ENCODE peak calls at places on chromosomes 3 and 15, in seven cellular contexts. A is brain microvascular endothelial cell, D is AG04450, G is cardiac muscle cell, U is mesenchymal stem cell, M is left ventricle myocardium inferior, J is fibroblast of mammary gland. Y is an unnamed sample.
A peak's percentile ranks its signal among the peaks of the same experiment; 100 is the strongest.

GRCh38 chr15:77531191-77532000 is 101.3 kb downstream of the LINGO1 start:
- DNase-seq in M (no peak), U (no peak), D (no peak), A (no peak), G (no peak), J (no peak), Y (no peak)

GRCh38 chr15:74206801-74207281 is 4.3 kb upstream of the STRA6 start:
- DNase-seq in U (no peak), G (peak; percentile 51), D (no peak), J (no peak), A (no peak), M (no peak), Y (no peak)

GRCh38 chr3:72487078-72487765 is 361.0 kb downstream of the SHQ1 start:
- DNase-seq in A (peak; percentile 79), J (peak; percentile 82), G (peak; percentile 89), U (peak; percentile 93), D (peak; percentile 65), M (peak; percentile 46), Y (peak; percentile 55)

GRCh38 chr15:56496635-56497034 is 31.7 kb upstream of the MNS1 start:
- DNase-seq in G (peak; percentile 88), M (no peak), U (peak; percentile 65), J (peak; percentile 83), D (peak; percentile 55), A (peak; percentile 57), Y (peak; percentile 34)

GRCh38 chr3:184448321-184449160 is 68.7 kb downstream of the CHRD start:
- DNase-seq in M (no peak), D (peak; percentile 39), U (peak; percentile 28), G (peak; percentile 87), J (peak; percentile 70), A (peak; percentile 82), Y (peak; percentile 55)

GRCh38 chr15:68800875-68801274 is 19.8 kb downstream of the ANP32A start:
- DNase-seq in D (no peak), J (no peak), A (no peak), G (no peak), U (no peak), M (no peak), Y (no peak)

GRCh38 chr3:17643691-17644090 is 98.7 kb downstream of the TBC1D5 start:
- DNase-seq in D (peak; percentile 13), G (peak; percentile 71), J (peak; percentile 53), A (peak; percentile 24), M (no peak), U (no peak), Y (peak; percentile 80)

GRCh38 chr3:141372656-141373055 is 4.4 kb downstream of the ZBTB38 start:
- DNase-seq in J (peak; percentile 26), A (no peak), G (no peak), U (no peak), M (no peak), D (no peak), Y (no peak)

GRCh38 chr3:72750405-72750922 is 97.8 kb downstream of the SHQ1 start:
- DNase-seq in D (no peak), G (no peak), M (no peak), A (no peak), U (no peak), J (no peak), Y (no peak)

GRCh38 chr15:28952666-28953491 is 67.1 kb downstream of the APBA2 start:
- DNase-seq in D (no peak), G (peak; percentile 21), A (no peak), M (no peak), U (no peak), J (no peak), Y (no peak)

GRCh38 chr3:32852146-32852545 is 34.3 kb downstream of the TRIM71 start:
- DNase-seq in A (no peak), D (no peak), J (no peak), M (no peak), G (no peak), U (no peak), Y (no peak)

GRCh38 chr15:68609618-68610017 is 30.8 kb downstream of the CORO2B start:
- DNase-seq in J (peak; percentile 97), A (no peak), M (peak; percentile 89), D (no peak), G (peak; percentile 92), U (peak; percentile 70), Y (no peak)

GRCh38 chr3:71083726-71084131 is 499.8 kb downstream of the FOXP1 start:
- DNase-seq in J (no peak), D (no peak), M (no peak), G (no peak), U (no peak), A (no peak), Y (no peak)

GRCh38 chr3:136135039-136135802 is 60.9 kb downstream of the MSL2 start:
- DNase-seq in A (peak; percentile 28), G (peak; percentile 78), D (no peak), U (no peak), M (no peak), J (no peak), Y (no peak)

GRCh38 chr15:48005921-48006541 is 114.8 kb upstream of the SLC24A5 start:
- DNase-seq in A (no peak), D (no peak), J (peak; percentile 56), G (no peak), M (no peak), U (no peak), Y (no peak)

GRCh38 chr15:101368086-101368780 is 73.2 kb upstream of the SNRPA1 start:
- DNase-seq in J (no peak), A (no peak), D (no peak), G (no peak), M (peak; percentile 69), U (no peak), Y (no peak)

GRCh38 chr3:143476965-143477640 is 357.5 kb downstream of the CHST2 start:
- DNase-seq in A (no peak), J (peak; percentile 26), M (no peak), U (no peak), D (no peak), G (no peak), Y (no peak)

GRCh38 chr15:71155534-71155933 is 40.3 kb downstream of the THSD4 start:
- DNase-seq in U (no peak), G (no peak), D (no peak), A (no peak), M (no peak), J (no peak), Y (no peak)

GRCh38 chr3:184241447-184242296 is 7.1 kb downstream of the ALG3 start:
- DNase-seq in D (no peak), A (no peak), U (no peak), M (peak; percentile 45), G (peak; percentile 63), J (peak; percentile 33), Y (no peak)

GRCh38 chr3:149352556-149352955 is 19.1 kb upstream of the TM4SF18 start:
- DNase-seq in J (peak; percentile 74), D (no peak), G (peak; percentile 74), A (peak; percentile 66), U (peak; percentile 57), M (peak; percentile 36), Y (no peak)

GRCh38 chr15:75641176-75641498 is 1.1 kb upstream of the IMP3 start:
- DNase-seq in G (no peak), D (no peak), M (no peak), U (no peak), J (no peak), A (no peak), Y (no peak)
- H3K4me3 ChIP-seq in G (no peak overlapping the region), D (no peak overlapping the region), M (no peak overlapping the region), U (no peak overlapping the region), J (no peak overlapping the region), A (no peak overlapping the region), Y (no peak overlapping the region)

GRCh38 chr3:171770689-171771620 is 39.3 kb downstream of the PLD1 start:
- DNase-seq in D (peak; percentile 67), G (peak; percentile 93), J (peak; percentile 90), A (peak; percentile 80), M (no peak), U (peak; percentile 87), Y (peak; percentile 62)
- H3K4me3 ChIP-seq in D (peak overlapping the region; percentile 60), G (peak overlapping the region; percentile 29), J (peak overlapping the region; percentile 65), A (peak overlapping the region; percentile 59), M (peak overlapping the region; percentile 71), U (no peak overlapping the region), Y (peak overlapping the region; percentile 46)

GRCh38 chr15:66623801-66624453 is 58.1 kb upstream of the LCTL start:
- DNase-seq in G (peak; percentile 57), U (no peak), A (no peak), J (peak; percentile 6), D (no peak), M (no peak), Y (no peak)

GRCh38 chr15:66622677-66623076 is 56.9 kb upstream of the LCTL start:
- DNase-seq in U (no peak), G (peak; percentile 30), D (no peak), M (no peak), J (peak; percentile 1), A (no peak), Y (no peak)

GRCh38 chr15:66619152-66619903 is 53.5 kb upstream of the LCTL start:
- DNase-seq in U (peak; percentile 76), D (peak; percentile 38), M (peak; percentile 74), G (peak; percentile 83), A (peak; percentile 69), J (peak; percentile 68), Y (peak; percentile 17)

GRCh38 chr15:66620744-66621344 is 55.0 kb upstream of the LCTL start:
- DNase-seq in M (no peak), G (no peak), D (no peak), A (no peak), U (no peak), J (no peak), Y (no peak)

DNA sequence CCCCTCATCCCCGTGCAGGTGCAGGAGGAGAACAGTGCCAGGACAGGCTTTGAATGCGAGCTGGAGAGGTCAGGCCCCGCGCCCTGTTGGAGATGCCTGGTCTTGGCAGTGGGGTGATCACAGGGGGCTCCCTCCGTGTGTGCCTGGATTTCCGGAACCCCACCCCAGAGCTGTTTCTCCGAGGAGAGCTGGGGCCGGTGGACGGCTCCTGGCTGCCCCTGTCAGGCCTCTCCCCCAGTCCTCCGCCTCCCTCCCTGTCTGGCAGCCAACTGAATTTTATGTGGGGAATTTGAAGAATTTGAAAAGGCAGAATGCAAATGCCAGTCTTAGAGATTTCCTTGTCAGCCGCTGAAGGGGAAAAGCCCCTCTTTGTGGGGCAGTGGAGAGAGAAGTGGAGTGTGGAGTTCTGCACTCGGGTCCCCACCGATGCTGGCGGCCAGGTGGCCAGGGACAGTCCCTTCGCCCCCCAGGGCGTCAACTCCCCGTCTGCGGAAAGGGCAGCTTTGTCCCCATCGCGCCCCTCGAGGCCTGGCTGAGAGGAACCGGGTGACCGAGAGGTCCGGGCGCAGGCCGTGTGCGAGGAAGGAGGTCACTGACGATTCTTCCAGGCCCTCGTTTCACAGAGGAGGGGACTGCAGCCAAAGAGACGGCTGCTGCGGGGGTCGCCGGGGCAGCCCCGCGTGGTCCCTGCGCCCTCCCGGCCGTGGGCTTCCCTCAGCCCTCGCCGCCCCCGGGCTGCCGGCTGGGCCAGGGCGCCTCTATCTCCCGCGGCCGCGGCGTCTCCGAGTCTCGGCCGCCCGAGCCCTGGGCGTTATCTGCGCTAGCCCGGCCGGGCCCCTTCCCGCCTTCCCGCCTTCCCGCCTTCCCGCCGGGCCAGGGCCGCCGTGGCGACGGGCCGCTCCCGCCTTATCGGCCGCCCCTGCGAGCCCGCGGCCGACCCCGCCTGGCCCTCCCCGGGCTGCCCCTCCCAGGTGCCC is 56.0 kb upstream of the LCTL start:
- DNase-seq in J (no peak), A (no peak), M (no peak), D (no peak), G (peak; percentile 70), U (no peak), Y (no peak)
- H3K4me3 ChIP-seq in J (no peak overlapping the region), A (no peak overlapping the region), M (peak overlapping the region; percentile 59), D (no peak overlapping the region), G (no peak overlapping the region), U (no peak overlapping the region), Y (no peak overlapping the region)

GRCh38 chr3:90241481-90241880 is 1134.1 kb downstream of the EPHA3 start:
- DNase-seq in M (no peak), U (no peak), G (no peak), D (no peak), A (no peak), J (peak; percentile 11), Y (no peak)
- H3K4me3 ChIP-seq in M (no peak overlapping the region), U (no peak overlapping the region), G (no peak overlapping the region), D (no peak overlapping the region), A (no peak overlapping the region), J (no peak overlapping the region), Y (no peak overlapping the region)

Y was measured in AG09309.